ENCODE peak calls at places on chromosomes 16 and 17, in five cellular contexts. One of them, this sample, is unnamed.

GRCh38 chr17:35087731-35088646 is 24.5 kb upstream of the RFFL start:
- DNase-seq in K562: peak
- DNase-seq in HepG2: peak
- DNase-seq in GM12878: no peak
- DNase-seq in SK-N-SH: peak
- DNase-seq in this sample: peak

GRCh38 chr17:19753661-19754463 is 5.8 kb upstream of the ALDH3A1 start:
- DNase-seq in K562: no peak
- DNase-seq in GM12878: no peak
- DNase-seq in SK-N-SH: no peak
- DNase-seq in HepG2: no peak
- DNase-seq in this sample: no peak

GRCh38 chr16:59046335-59046734 is 312.2 kb upstream of the GOT2 start:
- DNase-seq in K562: no peak
- DNase-seq in GM12878: no peak
- DNase-seq in HepG2: no peak
- DNase-seq in SK-N-SH: no peak
- DNase-seq in this sample: no peak

GRCh38 chr16:73068546-73069401 is 20.8 kb upstream of the ZFHX3 start:
- DNase-seq in SK-N-SH: no peak
- DNase-seq in K562: no peak
- DNase-seq in HepG2: peak
- DNase-seq in GM12878: no peak
- DNase-seq in this sample: peak

GRCh38 chr16:23333962-23334361 is 31.9 kb downstream of the SCNN1B start:
- DNase-seq in GM12878: no peak
- DNase-seq in SK-N-SH: no peak
- DNase-seq in HepG2: no peak
- DNase-seq in K562: no peak
- DNase-seq in this sample: no peak

GRCh38 chr17:80501739-80502577 is 25.6 kb upstream of the NPTX1 start:
- DNase-seq in K562: no peak
- DNase-seq in HepG2: no peak
- DNase-seq in SK-N-SH: no peak
- DNase-seq in GM12878: no peak
- DNase-seq in this sample: no peak

GRCh38 chr17:81162491-81162890 is 2.8 kb upstream of the PVALEF start:
- DNase-seq in K562: no peak
- DNase-seq in HepG2: no peak
- DNase-seq in SK-N-SH: no peak
- DNase-seq in GM12878: no peak
- DNase-seq in this sample: no peak

GRCh38 chr17:63171428-63172205 is 205.6 kb downstream of the TANC2 start:
- DNase-seq in K562: no peak
- DNase-seq in GM12878: no peak
- DNase-seq in SK-N-SH: no peak
- DNase-seq in HepG2: no peak
- DNase-seq in this sample: no peak

GRCh38 chr17:29283496-29283895 is 10.5 kb downstream of the NUFIP2 start:
- DNase-seq in K562: no peak
- DNase-seq in GM12878: no peak
- DNase-seq in HepG2: no peak
- DNase-seq in SK-N-SH: peak
- DNase-seq in this sample: no peak

GRCh38 chr16:84247341-84247740 is 7.5 kb upstream of the KCNG4 start:
- DNase-seq in GM12878: no peak
- DNase-seq in HepG2: no peak
- DNase-seq in SK-N-SH: no peak
- DNase-seq in K562: no peak
- DNase-seq in this sample: no peak

GRCh38 chr16:85654251-85655115 is 34.3 kb downstream of the GINS2 start:
- DNase-seq in GM12878: no peak
- DNase-seq in K562: no peak
- DNase-seq in SK-N-SH: no peak
- DNase-seq in HepG2: no peak
- DNase-seq in this sample: no peak

GRCh38 chr16:50246299-50247122 is 19.8 kb upstream of the ADCY7 start:
- DNase-seq in SK-N-SH: peak
- DNase-seq in K562: no peak
- DNase-seq in GM12878: no peak
- DNase-seq in HepG2: no peak
- DNase-seq in this sample: peak

GRCh38 chr16:53829186-53829747 is 125.3 kb downstream of the FTO start:
- DNase-seq in SK-N-SH: no peak
- DNase-seq in GM12878: no peak
- DNase-seq in K562: no peak
- DNase-seq in HepG2: no peak
- DNase-seq in this sample: no peak

GRCh38 chr17:29368161-29368560 is 22.0 kb upstream of the TAOK1 start:
- DNase-seq in GM12878: no peak
- DNase-seq in SK-N-SH: no peak
- DNase-seq in HepG2: no peak
- DNase-seq in K562: no peak
- DNase-seq in this sample: no peak

GRCh38 chr16:31513126-31513525 is 4.9 kb upstream of the RUSF1 start:
- DNase-seq in K562: no peak
- DNase-seq in HepG2: no peak
- DNase-seq in SK-N-SH: no peak
- DNase-seq in GM12878: no peak
- DNase-seq in this sample: no peak

GRCh38 chr16:27918755-27919154 is 144.8 kb downstream of the GSG1L start:
- DNase-seq in K562: no peak
- DNase-seq in SK-N-SH: no peak
- DNase-seq in GM12878: no peak
- DNase-seq in HepG2: no peak
- DNase-seq in this sample: no peak

GRCh38 chr17:77619851-77620250 is 338.7 kb upstream of the TNRC6C start:
- DNase-seq in HepG2: no peak
- DNase-seq in GM12878: no peak
- DNase-seq in K562: no peak
- DNase-seq in SK-N-SH: no peak
- DNase-seq in this sample: no peak

GRCh38 chr17:17073627-17074521 is 31.6 kb downstream of the MPRIP start:
- DNase-seq in GM12878: no peak
- DNase-seq in SK-N-SH: no peak
- DNase-seq in HepG2: no peak
- DNase-seq in K562: no peak
- DNase-seq in this sample: no peak

GRCh38 chr16:23485841-23486240 is 24.5 kb downstream of the GGA2 start:
- DNase-seq in SK-N-SH: no peak
- DNase-seq in HepG2: no peak
- DNase-seq in K562: no peak
- DNase-seq in GM12878: no peak
- DNase-seq in this sample: no peak

GRCh38 chr17:81426676-81427445 is 31.6 kb downstream of the BAHCC1 start:
- DNase-seq in K562: no peak
- DNase-seq in HepG2: no peak
- DNase-seq in SK-N-SH: peak
- DNase-seq in GM12878: no peak
- DNase-seq in this sample: no peak

GRCh38 chr16:12000032-12000431 is 23.5 kb downstream of the SNX29 start:
- DNase-seq in GM12878: no peak
- DNase-seq in HepG2: no peak
- DNase-seq in SK-N-SH: no peak
- DNase-seq in K562: no peak
- DNase-seq in this sample: no peak

GRCh38 chr16:11996433-11997174 is 20.1 kb downstream of the SNX29 start:
- DNase-seq in SK-N-SH: no peak
- DNase-seq in GM12878: no peak
- DNase-seq in K562: no peak
- DNase-seq in HepG2: no peak
- DNase-seq in this sample: no peak

GRCh38 chr16:12006637-12007036 is 30.1 kb downstream of the SNX29 start:
- DNase-seq in K562: no peak
- DNase-seq in HepG2: no peak
- DNase-seq in SK-N-SH: no peak
- DNase-seq in GM12878: no peak
- DNase-seq in this sample: no peak

GRCh38 chr16:12002447-12003006 is 26.0 kb downstream of the SNX29 start:
- DNase-seq in SK-N-SH: no peak
- DNase-seq in HepG2: no peak
- DNase-seq in GM12878: no peak
- DNase-seq in K562: no peak
- DNase-seq in this sample: no peak
- TF ChIP-seq FOXM1 in SK-N-SH: no peak
- TF ChIP-seq FOXM1 in HepG2: no peak
- TF ChIP-seq FOXM1 in GM12878: no peak
- TF ChIP-seq FOXM1 in K562: no peak
- TF ChIP-seq FOXM1 in this sample: no peak

DNA sequence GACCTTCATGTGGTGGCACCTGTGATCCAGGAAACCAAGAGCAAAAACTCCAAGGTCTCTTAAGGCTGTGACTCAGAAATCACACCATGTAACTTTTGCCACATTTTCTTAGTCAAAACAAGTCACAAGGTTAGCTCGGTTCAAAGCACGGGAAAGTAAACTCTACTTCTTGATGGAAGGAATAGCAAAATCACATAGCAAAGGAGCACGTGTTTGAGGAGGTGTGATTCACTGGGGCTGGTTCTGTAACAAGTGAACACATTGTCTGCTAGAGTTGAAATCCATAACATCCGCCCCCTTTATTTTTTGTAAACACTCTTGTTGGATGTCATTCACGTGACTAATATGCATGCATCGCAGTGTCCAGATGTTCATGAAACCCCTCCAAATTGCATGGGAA is 415.0 kb upstream of the MAF start:
- DNase-seq in HepG2: no peak
- DNase-seq in K562: no peak
- DNase-seq in SK-N-SH: no peak
- DNase-seq in GM12878: no peak
- DNase-seq in this sample: no peak
- TF ChIP-seq FOXM1 in HepG2: no peak
- TF ChIP-seq FOXM1 in K562: no peak
- TF ChIP-seq FOXM1 in SK-N-SH: no peak
- TF ChIP-seq FOXM1 in GM12878: no peak
- TF ChIP-seq FOXM1 in this sample: no peak

DNA sequence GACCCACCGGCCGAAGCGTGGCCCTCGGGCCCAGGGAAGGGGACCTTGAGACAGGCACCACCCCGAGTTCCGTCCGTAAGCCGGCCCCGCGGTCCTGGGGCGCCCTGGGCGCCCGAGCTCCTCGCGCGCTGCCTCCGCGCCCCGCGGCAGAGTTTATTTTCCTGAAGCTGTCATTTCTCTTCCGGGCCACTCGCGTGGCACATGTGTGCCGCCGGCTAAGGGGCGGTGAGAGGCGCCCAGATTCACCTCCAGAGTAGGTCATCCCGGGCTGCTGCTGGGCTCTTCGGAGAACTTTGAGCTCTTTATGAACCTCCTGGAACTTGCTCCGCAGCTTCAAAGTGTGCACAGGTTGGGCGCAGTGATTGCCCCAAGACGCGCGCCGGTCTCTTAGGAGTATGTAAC is 489 bp downstream of the ZC3H18 start:
- DNase-seq in SK-N-SH: no peak
- DNase-seq in HepG2: no peak
- DNase-seq in GM12878: no peak
- DNase-seq in K562: peak
- DNase-seq in this sample: no peak
- TF ChIP-seq FOXM1 in SK-N-SH: no peak
- TF ChIP-seq FOXM1 in HepG2: no peak
- TF ChIP-seq FOXM1 in GM12878: no peak
- TF ChIP-seq FOXM1 in K562: no peak
- TF ChIP-seq FOXM1 in this sample: no peak

DNA sequence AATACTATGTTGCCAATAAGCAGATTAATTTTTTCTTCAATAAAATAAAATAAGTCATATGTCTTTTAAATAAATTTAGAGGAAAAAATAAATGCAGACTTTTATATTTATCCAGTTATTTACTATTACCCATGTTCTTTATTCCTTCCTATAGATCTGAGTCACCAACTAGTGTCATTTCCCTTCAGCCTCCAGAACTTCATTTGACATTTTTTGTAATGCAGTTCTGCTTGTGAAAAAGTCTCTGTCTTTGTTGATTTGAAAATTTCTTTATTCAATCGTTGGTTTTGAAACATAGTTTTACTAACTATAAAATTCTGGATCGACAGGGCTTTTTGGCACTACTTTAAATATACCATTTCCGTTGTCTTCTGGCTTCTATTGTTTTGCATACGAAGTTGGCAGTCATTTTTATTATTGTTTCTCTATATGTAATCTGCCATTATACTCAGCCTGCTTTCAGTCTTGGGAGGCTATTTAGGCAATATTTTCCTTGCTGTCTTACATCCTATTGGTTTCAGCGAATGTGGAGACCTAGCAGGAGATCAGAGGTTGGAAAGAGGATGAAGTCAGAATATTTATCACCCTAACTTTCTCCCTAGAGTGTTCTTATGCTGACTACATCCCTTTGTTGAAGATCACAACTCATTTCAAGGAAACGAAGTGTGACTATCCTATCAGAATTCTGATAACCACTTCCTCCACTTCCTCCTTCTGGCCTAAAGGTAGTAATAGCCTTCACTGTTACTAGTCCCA is 42.0 kb upstream of the SLC6A2 start:
- DNase-seq in SK-N-SH: no peak
- DNase-seq in K562: no peak
- DNase-seq in HepG2: no peak
- DNase-seq in GM12878: no peak
- DNase-seq in this sample: no peak
- TF ChIP-seq FOXM1 in SK-N-SH: no peak
- TF ChIP-seq FOXM1 in K562: no peak
- TF ChIP-seq FOXM1 in HepG2: no peak
- TF ChIP-seq FOXM1 in GM12878: no peak
- TF ChIP-seq FOXM1 in this sample: no peak

DNA sequence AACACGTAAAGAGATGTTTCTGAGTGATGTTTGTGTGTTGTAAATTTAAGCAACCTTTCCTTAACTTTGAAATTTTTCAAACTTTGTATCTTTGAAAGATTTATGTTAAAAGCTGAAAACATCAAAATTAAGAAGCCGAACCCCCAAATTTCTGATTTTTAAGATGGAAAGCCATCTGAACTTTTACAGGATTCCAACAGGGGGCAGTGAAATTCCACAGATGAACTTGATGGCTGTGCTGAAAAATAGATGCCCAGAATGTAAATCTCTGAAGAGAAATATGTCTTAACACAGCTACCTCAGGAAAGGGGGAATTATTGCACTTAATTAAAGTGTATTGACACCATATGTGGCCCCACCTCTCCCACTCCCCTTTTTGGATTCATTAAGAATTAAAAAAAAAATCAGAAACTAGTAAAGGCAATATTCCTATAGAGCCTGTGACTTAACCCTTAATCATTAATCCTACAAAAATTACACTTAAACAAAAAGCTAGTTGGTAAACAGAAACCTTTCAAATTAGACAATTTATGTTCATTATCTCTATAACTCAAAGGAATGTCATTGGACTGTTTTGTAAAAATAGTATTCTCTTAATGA is 597.9 kb downstream of the KCNJ2 start:
- DNase-seq in HepG2: peak
- DNase-seq in GM12878: no peak
- DNase-seq in K562: no peak
- DNase-seq in SK-N-SH: peak
- DNase-seq in this sample: peak
- TF ChIP-seq FOXM1 in HepG2: no peak
- TF ChIP-seq FOXM1 in GM12878: no peak
- TF ChIP-seq FOXM1 in K562: no peak
- TF ChIP-seq FOXM1 in SK-N-SH: no peak
- TF ChIP-seq FOXM1 in this sample: no peak